ENCODE peak calls at places on chromosomes 6 and 20, in five cellular contexts. One of them, this sample, is unnamed.

GRCh38 chr20:38649275-38649891 is 47.8 kb downstream of the ARHGAP40 start:
- DNase-seq in left lung: no peak
- DNase-seq in body of pancreas: no peak
- DNase-seq in H9: peak
- DNase-seq in adrenal gland: peak
- DNase-seq in this sample: peak

GRCh38 chr6:7832904-7833752 is 77.5 kb downstream of the TXNDC5 start:
- DNase-seq in H9: no peak
- DNase-seq in body of pancreas: no peak
- DNase-seq in adrenal gland: no peak
- DNase-seq in left lung: no peak
- DNase-seq in this sample: no peak

GRCh38 chr6:74368746-74369145 is 672.7 kb downstream of the CD109 start:
- DNase-seq in adrenal gland: no peak
- DNase-seq in body of pancreas: no peak
- DNase-seq in H9: no peak
- DNase-seq in left lung: no peak
- DNase-seq in this sample: no peak

GRCh38 chr6:150667977-150668716 is 68.5 kb downstream of the PLEKHG1 start:
- DNase-seq in body of pancreas: peak
- DNase-seq in adrenal gland: peak
- DNase-seq in H9: no peak
- DNase-seq in left lung: no peak
- DNase-seq in this sample: peak

GRCh38 chr20:574297-574942 is 30.8 kb upstream of the CSNK2A1 start:
- DNase-seq in adrenal gland: peak
- DNase-seq in body of pancreas: no peak
- DNase-seq in H9: peak
- DNase-seq in left lung: no peak
- DNase-seq in this sample: no peak

GRCh38 chr6:117448732-117449131 is 23.0 kb upstream of the ROS1 start:
- DNase-seq in H9: no peak
- DNase-seq in body of pancreas: no peak
- DNase-seq in adrenal gland: no peak
- DNase-seq in left lung: no peak
- DNase-seq in this sample: peak

GRCh38 chr6:158991017-158991723 is 8.8 kb downstream of the RSPH3 start:
- DNase-seq in left lung: no peak
- DNase-seq in body of pancreas: no peak
- DNase-seq in H9: peak
- DNase-seq in adrenal gland: no peak
- DNase-seq in this sample: no peak

GRCh38 chr6:35392773-35393672 is 50.7 kb downstream of the PPARD start:
- DNase-seq in H9: no peak
- DNase-seq in body of pancreas: no peak
- DNase-seq in left lung: no peak
- DNase-seq in adrenal gland: no peak
- DNase-seq in this sample: no peak

GRCh38 chr20:9458075-9458818 is 56.1 kb upstream of the LAMP5 start:
- DNase-seq in left lung: no peak
- DNase-seq in adrenal gland: peak
- DNase-seq in body of pancreas: no peak
- DNase-seq in H9: peak
- DNase-seq in this sample: peak

GRCh38 chr6:27237089-27237723 is 10.3 kb upstream of the PRSS16 start:
- DNase-seq in left lung: no peak
- DNase-seq in H9: peak
- DNase-seq in adrenal gland: no peak
- DNase-seq in body of pancreas: no peak
- DNase-seq in this sample: peak

GRCh38 chr20:51800132-51800721 is 2.1 kb downstream of the SALL4 start:
- DNase-seq in H9: peak
- DNase-seq in adrenal gland: peak
- DNase-seq in left lung: peak
- DNase-seq in body of pancreas: peak
- DNase-seq in this sample: peak

GRCh38 chr6:35046862-35047261 is 94.3 kb downstream of the TCP11 start:
- DNase-seq in body of pancreas: no peak
- DNase-seq in left lung: no peak
- DNase-seq in adrenal gland: no peak
- DNase-seq in H9: no peak
- DNase-seq in this sample: no peak

GRCh38 chr6:38033442-38033982 is 214.0 kb downstream of the ZFAND3 start:
- DNase-seq in adrenal gland: no peak
- DNase-seq in left lung: no peak
- DNase-seq in H9: no peak
- DNase-seq in body of pancreas: no peak
- DNase-seq in this sample: no peak

GRCh38 chr20:49811825-49812462 is 684 bp upstream of the SLC9A8 start:
- DNase-seq in body of pancreas: no peak
- DNase-seq in H9: no peak
- DNase-seq in left lung: no peak
- DNase-seq in adrenal gland: no peak
- DNase-seq in this sample: no peak

GRCh38 chr6:56860466-56860865 is 94.4 kb upstream of the BEND6 start:
- DNase-seq in left lung: no peak
- DNase-seq in H9: no peak
- DNase-seq in body of pancreas: no peak
- DNase-seq in adrenal gland: no peak
- DNase-seq in this sample: peak

GRCh38 chr6:1240766-1241165 is 71.1 kb upstream of the FOXQ1 start:
- DNase-seq in adrenal gland: no peak
- DNase-seq in H9: no peak
- DNase-seq in body of pancreas: no peak
- DNase-seq in left lung: no peak
- DNase-seq in this sample: no peak

GRCh38 chr6:1424306-1424927 is 35.0 kb downstream of the FOXF2 start:
- DNase-seq in body of pancreas: peak
- DNase-seq in H9: peak
- DNase-seq in left lung: no peak
- DNase-seq in adrenal gland: peak
- DNase-seq in this sample: peak

GRCh38 chr6:169332250-169332649 is 78.6 kb upstream of the THBS2 start:
- DNase-seq in left lung: peak
- DNase-seq in H9: no peak
- DNase-seq in body of pancreas: no peak
- DNase-seq in adrenal gland: no peak
- DNase-seq in this sample: no peak

GRCh38 chr6:99219788-99220187 is 129.7 kb downstream of the FAXC start:
- DNase-seq in left lung: no peak
- DNase-seq in H9: peak
- DNase-seq in body of pancreas: no peak
- DNase-seq in adrenal gland: no peak
- DNase-seq in this sample: peak

GRCh38 chr20:33232486-33233072 is 3.2 kb upstream of the BPIFA1 start:
- DNase-seq in left lung: no peak
- DNase-seq in H9: no peak
- DNase-seq in body of pancreas: no peak
- DNase-seq in adrenal gland: no peak
- DNase-seq in this sample: no peak

GRCh38 chr6:164020142-164020541 is 605.6 kb downstream of the QKI start:
- DNase-seq in body of pancreas: no peak
- DNase-seq in adrenal gland: no peak
- DNase-seq in left lung: peak
- DNase-seq in H9: no peak
- DNase-seq in this sample: no peak

GRCh38 chr6:34723203-34723602 is 26.6 kb upstream of the ILRUN start:
- DNase-seq in left lung: no peak
- DNase-seq in body of pancreas: no peak
- DNase-seq in H9: no peak
- DNase-seq in adrenal gland: no peak
- DNase-seq in this sample: no peak

GRCh38 chr6:112014483-112014882 is 39.4 kb upstream of the CCN6 start:
- DNase-seq in H9: no peak
- DNase-seq in left lung: no peak
- DNase-seq in body of pancreas: no peak
- DNase-seq in adrenal gland: no peak
- DNase-seq in this sample: no peak

GRCh38 chr6:43758617-43759050 is 11.4 kb upstream of the VEGFA start:
- DNase-seq in left lung: no peak
- DNase-seq in body of pancreas: no peak
- DNase-seq in adrenal gland: no peak
- DNase-seq in H9: peak
- DNase-seq in this sample: peak
- TF ChIP-seq CTCF in left lung: peak
- TF ChIP-seq CTCF in body of pancreas: peak
- TF ChIP-seq CTCF in adrenal gland: peak
- TF ChIP-seq CTCF in H9: peak
- TF ChIP-seq CTCF in this sample: peak

DNA sequence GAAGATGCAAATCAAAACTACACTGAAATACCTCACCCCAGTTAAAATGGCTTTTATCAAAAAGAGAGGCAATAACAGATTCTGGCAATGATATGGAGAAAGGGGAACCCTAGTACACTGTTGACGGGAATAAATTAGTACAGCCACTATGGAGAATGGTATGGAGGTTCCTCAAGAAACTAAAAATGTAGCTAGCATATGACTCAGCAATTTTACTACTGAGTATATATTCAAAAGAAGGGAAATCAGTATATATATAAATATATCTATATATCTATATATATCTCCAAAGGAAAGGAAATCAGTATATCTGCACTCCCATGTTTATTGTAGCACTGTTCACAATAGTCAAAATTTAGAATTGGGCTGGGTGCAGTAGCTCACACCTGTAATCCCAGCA is 113.9 kb downstream of the KLHL32 start:
- DNase-seq in H9: no peak
- DNase-seq in left lung: no peak
- DNase-seq in adrenal gland: no peak
- DNase-seq in body of pancreas: no peak
- DNase-seq in this sample: no peak
- TF ChIP-seq CTCF in H9: no peak
- TF ChIP-seq CTCF in left lung: no peak
- TF ChIP-seq CTCF in adrenal gland: no peak
- TF ChIP-seq CTCF in body of pancreas: no peak
- TF ChIP-seq CTCF in this sample: no peak

DNA sequence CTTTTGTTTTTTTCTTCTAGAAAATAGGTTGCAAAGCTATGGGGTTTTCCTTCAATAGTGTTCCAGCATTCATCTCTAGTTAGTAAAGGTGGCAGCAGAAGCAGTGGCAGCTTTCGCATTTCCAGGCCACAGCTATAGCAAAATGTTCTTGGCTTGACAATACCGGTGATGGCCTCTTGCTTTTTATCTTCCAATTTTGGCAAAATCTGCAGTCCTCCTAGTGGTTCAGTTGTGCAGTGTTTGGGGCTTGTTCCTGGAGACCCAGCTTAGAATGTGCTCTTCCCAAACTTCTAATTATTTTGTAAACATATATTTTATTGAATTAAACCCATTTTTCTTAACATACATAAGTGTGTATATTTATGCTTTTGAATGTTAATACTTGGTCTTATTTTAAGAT is 370.6 kb upstream of the MAN1A1 start:
- DNase-seq in H9: no peak
- DNase-seq in body of pancreas: no peak
- DNase-seq in adrenal gland: no peak
- DNase-seq in left lung: no peak
- DNase-seq in this sample: no peak
- TF ChIP-seq CTCF in H9: peak
- TF ChIP-seq CTCF in body of pancreas: no peak
- TF ChIP-seq CTCF in adrenal gland: peak
- TF ChIP-seq CTCF in left lung: no peak
- TF ChIP-seq CTCF in this sample: no peak

DNA sequence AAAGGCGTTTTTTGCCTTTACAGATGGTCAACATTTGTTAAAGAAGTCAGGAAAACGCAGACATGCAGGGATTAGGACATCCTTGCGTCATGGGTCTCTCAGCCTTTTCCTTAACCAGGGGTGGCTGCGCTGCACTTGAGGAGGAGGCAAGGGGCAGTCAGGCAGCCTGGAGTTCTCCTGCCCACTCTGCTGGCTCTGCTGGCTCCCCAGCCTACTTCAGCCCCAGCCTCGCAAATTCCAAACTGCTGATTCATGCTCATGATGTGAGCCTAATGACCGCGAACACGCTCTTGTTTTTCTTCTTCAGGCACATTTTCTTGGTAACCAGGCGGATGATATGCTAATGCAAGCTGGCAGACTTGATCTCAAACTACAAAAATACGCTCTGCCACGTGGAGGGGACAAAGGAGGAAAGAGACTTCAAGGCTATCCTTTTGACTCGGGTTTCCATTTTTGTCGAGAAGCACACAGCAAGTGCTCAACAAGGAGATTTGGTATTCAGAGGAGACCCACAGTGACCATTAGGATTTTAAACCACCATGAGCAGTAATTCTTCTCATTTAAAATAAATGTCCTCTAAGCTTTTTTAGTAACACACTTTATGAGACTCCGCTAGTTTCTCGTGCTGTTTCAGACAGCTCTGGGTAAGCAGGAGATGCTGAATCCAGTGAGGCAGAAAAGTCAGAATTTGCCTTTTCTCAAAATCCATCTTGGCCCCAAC is 290.2 kb upstream of the STXBP5 start:
- DNase-seq in body of pancreas: peak
- DNase-seq in adrenal gland: peak
- DNase-seq in left lung: peak
- DNase-seq in H9: peak
- DNase-seq in this sample: peak
- TF ChIP-seq CTCF in body of pancreas: no peak
- TF ChIP-seq CTCF in adrenal gland: no peak
- TF ChIP-seq CTCF in left lung: no peak
- TF ChIP-seq CTCF in H9: no peak
- TF ChIP-seq CTCF in this sample: no peak

GRCh38 chr6:108565893-108566292 is 5.2 kb downstream of the FOXO3 start:
- DNase-seq in H9: no peak
- DNase-seq in left lung: no peak
- DNase-seq in adrenal gland: peak
- DNase-seq in body of pancreas: no peak
- DNase-seq in this sample: no peak
- TF ChIP-seq CTCF in H9: no peak
- TF ChIP-seq CTCF in left lung: peak
- TF ChIP-seq CTCF in adrenal gland: peak
- TF ChIP-seq CTCF in body of pancreas: peak
- TF ChIP-seq CTCF in this sample: no peak

DNA sequence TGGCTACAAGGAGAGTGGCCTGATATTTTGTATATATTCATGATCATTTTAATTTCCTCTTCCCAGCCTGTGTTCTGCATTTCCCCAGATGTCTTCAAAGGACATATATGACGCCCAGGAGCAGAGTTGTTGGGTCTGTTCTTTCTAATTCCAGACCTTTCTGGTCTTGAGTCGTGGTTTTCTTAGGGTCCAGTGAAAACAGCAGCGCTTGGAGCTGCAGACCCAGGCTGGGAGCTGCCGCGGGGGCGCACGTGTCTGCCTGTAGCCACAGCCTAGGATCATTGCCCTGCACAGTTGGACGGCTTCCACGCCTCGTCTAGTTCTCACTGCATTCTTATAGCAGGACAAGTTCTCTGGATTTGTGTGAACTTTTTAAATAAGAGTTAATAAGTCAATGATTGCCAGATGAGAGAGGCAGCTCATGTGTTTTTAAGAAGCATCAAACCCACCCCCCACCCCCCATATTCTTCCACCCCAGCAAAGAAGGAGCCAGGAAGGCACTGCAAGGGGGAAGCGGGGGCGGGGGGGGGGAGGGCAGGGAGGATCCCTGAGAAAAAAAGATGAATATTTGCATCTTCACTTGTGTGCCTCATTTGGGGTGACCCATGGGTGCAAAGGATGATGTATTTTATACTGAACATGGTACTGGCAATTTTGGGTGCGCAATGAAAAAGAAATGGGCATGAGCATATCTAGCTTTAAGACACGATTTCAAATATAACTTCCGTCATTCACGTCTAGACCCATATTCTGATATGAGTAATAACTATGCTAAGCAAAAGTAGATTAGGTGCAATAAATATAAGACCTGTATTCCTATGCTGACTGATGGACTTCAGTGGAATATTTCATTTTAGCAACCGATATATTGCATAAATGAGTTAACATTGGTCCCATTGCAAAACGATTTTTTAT is 160.0 kb downstream of the TBXT start:
- DNase-seq in body of pancreas: peak
- DNase-seq in H9: no peak
- DNase-seq in adrenal gland: peak
- DNase-seq in left lung: no peak
- DNase-seq in this sample: peak
- TF ChIP-seq CTCF in body of pancreas: no peak
- TF ChIP-seq CTCF in H9: no peak
- TF ChIP-seq CTCF in adrenal gland: no peak
- TF ChIP-seq CTCF in left lung: no peak
- TF ChIP-seq CTCF in this sample: no peak